ENCODE peak calls at places on chromosomes 12 and 14, in four cellular contexts. Q is HepG2, T is A549, I is H1. M is an unnamed sample.

GRCh38 chr14:67420102-67420739 is 8.3 kb upstream of the PLEK2 start:
- DNase-seq in T (no peak), I (peak; percentile 87), Q (peak; percentile 32), M (peak; percentile 70)

GRCh38 chr12:132170094-132170636 is 25.9 kb downstream of the NOC4L start:
- DNase-seq in Q (no peak), T (no peak), I (no peak), M (no peak)

GRCh38 chr12:103879878-103880277 is 38.8 kb upstream of the NT5DC3 start:
- DNase-seq in I (no peak), Q (no peak), T (no peak), M (no peak)

GRCh38 chr12:107359382-107359781 is 266.0 kb upstream of the CRY1 start:
- DNase-seq in I (no peak), T (no peak), Q (no peak), M (no peak)

GRCh38 chr14:23094666-23095195 is at the start of gene ACIN1:
- DNase-seq in I (peak; percentile 100), Q (peak; percentile 95), T (no peak), M (peak; percentile 81)

GRCh38 chr12:94289551-94290312 is 141.4 kb downstream of the PLXNC1 start:
- DNase-seq in Q (no peak), I (peak; percentile 31), T (no peak), M (no peak)

GRCh38 chr12:130413909-130414308 is 76.2 kb downstream of the PIWIL1 start:
- DNase-seq in I (no peak), Q (no peak), T (no peak), M (no peak)

GRCh38 chr12:94150483-94151225 is 2.3 kb downstream of the PLXNC1 start:
- DNase-seq in T (no peak), Q (no peak), I (no peak), M (no peak)

GRCh38 chr14:35342160-35343010 is 50.2 kb downstream of the PSMA6 start:
- DNase-seq in Q (no peak), T (no peak), I (no peak), M (no peak)

GRCh38 chr14:58942516-58942915 is 246.0 kb upstream of the DAAM1 start:
- DNase-seq in Q (no peak), T (no peak), I (no peak), M (no peak)

GRCh38 chr12:24919346-24920001 is 29.4 kb downstream of the BCAT1 start:
- DNase-seq in Q (no peak), I (no peak), T (no peak), M (no peak)

GRCh38 chr14:67428501-67429031 is 16.6 kb upstream of the PLEK2 start:
- DNase-seq in Q (peak; percentile 60), I (no peak), T (no peak), M (peak; percentile 51)

GRCh38 chr14:78278464-78278863 is 108.3 kb downstream of the NRXN3 start:
- DNase-seq in I (no peak), Q (no peak), T (no peak), M (no peak)

GRCh38 chr12:89932950-89933349 is 224.3 kb upstream of the ATP2B1 start:
- DNase-seq in Q (no peak), T (no peak), I (no peak), M (no peak)

GRCh38 chr12:89307665-89308253 is 44.5 kb downstream of the DUSP6 start:
- DNase-seq in Q (no peak), T (no peak), I (no peak), M (no peak)

GRCh38 chr14:100246136-100246535 is 7.2 kb downstream of the YY1 start:
- DNase-seq in Q (no peak), T (no peak), I (no peak), M (peak; percentile 21)

GRCh38 chr12:2301531-2302461 is 249.0 kb downstream of the CACNA1C start:
- DNase-seq in Q (no peak), I (no peak), T (no peak), M (no peak)

GRCh38 chr14:69268763-69269162 is 8.8 kb downstream of the GALNT16 start:
- DNase-seq in I (no peak), T (no peak), Q (no peak), M (no peak)

GRCh38 chr14:80695869-80696268 is 245.7 kb downstream of the CEP128 start:
- DNase-seq in T (no peak), Q (no peak), I (no peak), M (no peak)

GRCh38 chr12:2110127-2110526 is 57.3 kb downstream of the CACNA1C start:
- DNase-seq in T (no peak), I (no peak), Q (no peak), M (no peak)

GRCh38 chr12:131226345-131227265 is 272.9 kb downstream of the ADGRD1 start:
- DNase-seq in T (no peak), I (no peak), Q (no peak), M (no peak)

GRCh38 chr14:44463386-44464004 is 43.6 kb downstream of the FSCB start:
- DNase-seq in I (no peak), T (no peak), Q (no peak), M (no peak)

GRCh38 chr12:68853396-68854077 is 45.6 kb downstream of the MDM2 start:
- DNase-seq in T (no peak), I (no peak), Q (no peak), M (no peak)

GRCh38 chr14:71320107-71320733 is 413.0 kb downstream of the PCNX1 start:
- DNase-seq in I (peak; percentile 95), T (peak; percentile 93), Q (peak; percentile 96), M (peak; percentile 95)

GRCh38 chr12:42237853-42238239 is 202 bp downstream of the YAF2 start:
- DNase-seq in T (no peak), Q (no peak), I (no peak), M (no peak)

GRCh38 chr14:73780391-73780790 is 66.2 kb upstream of the PNMA1 start:
- DNase-seq in T (no peak), Q (no peak), I (no peak), M (no peak)

GRCh38 chr12:1318327-1319031 is 275.9 kb downstream of the FBXL14 start:
- DNase-seq in I (no peak), Q (no peak), T (no peak), M (no peak)

GRCh38 chr12:3354586-3354985 is 136.4 kb upstream of the PRMT8 start:
- DNase-seq in T (no peak), I (no peak), Q (no peak), M (no peak)

GRCh38 chr12:109460538-109460937 is 16.6 kb downstream of the KCTD10 start:
- DNase-seq in Q (no peak), T (no peak), I (no peak), M (no peak)
- TF ChIP-seq RAD21 in Q (no peak), T (no peak), I (no peak), M (no peak)

GRCh38 chr14:102080183-102081080 is 6.4 kb downstream of the HSP90AA1 start:
- DNase-seq in I (no peak), T (no peak), Q (no peak), M (no peak)

GRCh38 chr14:102079700-102079979 is 7.2 kb downstream of the HSP90AA1 start:
- DNase-seq in T (no peak), I (no peak), Q (no peak), M (no peak)

GRCh38 chr14:102076793-102077759 is 9.8 kb downstream of the HSP90AA1 start:
- DNase-seq in I (no peak), T (no peak), Q (no peak), M (no peak)

GRCh38 chr14:102078840-102079699 is 7.8 kb downstream of the HSP90AA1 start:
- DNase-seq in I (no peak), Q (no peak), T (no peak), M (no peak)

GRCh38 chr14:102078344-102078743 is 8.5 kb downstream of the HSP90AA1 start:
- DNase-seq in I (no peak), T (no peak), Q (no peak), M (no peak)
- TF ChIP-seq PHF8 in I (no peak), T (no peak), Q (no peak), M (no peak)

GRCh38 chr12:59654061-59654460 is 58.2 kb downstream of the SLC16A7 start:
- DNase-seq in T (no peak), I (no peak), Q (no peak), M (no peak)

GRCh38 chr12:59652098-59652497 is 56.3 kb downstream of the SLC16A7 start:
- DNase-seq in I (no peak), T (no peak), Q (no peak), M (no peak)

GRCh38 chr12:59650594-59651229 is 54.9 kb downstream of the SLC16A7 start:
- DNase-seq in Q (no peak), I (no peak), T (no peak), M (no peak)

GRCh38 chr12:59649203-59649602 is 53.4 kb downstream of the SLC16A7 start:
- DNase-seq in Q (peak; percentile 63), T (no peak), I (no peak), M (no peak)

GRCh38 chr12:59651230-59651920 is 55.5 kb downstream of the SLC16A7 start:
- DNase-seq in I (no peak), T (no peak), Q (peak; percentile 9), M (no peak)
- H3K9me3 ChIP-seq in I (no peaks in the 10 kb centered on the region), T (no peaks in the 10 kb centered on the region), Q (peaks cover 36% of the 10 kb centered on the region), M (no peaks in the 10 kb centered on the region)

GRCh38 chr12:109157986-109158385 is 41.6 kb downstream of the ACACB start:
- DNase-seq in Q (no peak), I (no peak), T (no peak), M (no peak)
- TF ChIP-seq RAD21 in Q (no peak), I (no peak), T (no peak), M (no peak)

GRCh38 chr14:103001226-103001625 is 56.1 kb downstream of the CDC42BPB start:
- DNase-seq in Q (no peak), T (no peak), I (no peak), M (no peak)

GRCh38 chr14:102996941-102997340 is 60.4 kb downstream of the CDC42BPB start:
- DNase-seq in I (no peak), Q (no peak), T (no peak), M (no peak)

GRCh38 chr14:102998393-102998792 is 59.0 kb downstream of the CDC42BPB start:
- DNase-seq in Q (no peak), I (no peak), T (no peak), M (no peak)

GRCh38 chr14:103000291-103000921 is 56.9 kb downstream of the CDC42BPB start:
- DNase-seq in I (no peak), Q (no peak), T (no peak), M (peak; percentile 15)

GRCh38 chr14:102999227-102999895 is 58.0 kb downstream of the CDC42BPB start:
- DNase-seq in T (no peak), I (no peak), Q (no peak), M (no peak)
- TF ChIP-seq PHF8 in T (no peak), I (no peak), Q (no peak), M (no peak)

GRCh38 chr14:39568809-39569538 is 136.7 kb upstream of the FBXO33 start:
- DNase-seq in Q (no peak), T (no peak), I (no peak), M (no peak)
- H3K9me3 ChIP-seq in Q (no peaks in the 10 kb centered on the region), T (no peaks in the 10 kb centered on the region), I (no peaks in the 10 kb centered on the region), M (no peaks in the 10 kb centered on the region)

GRCh38 chr12:110585231-110585799 is 2.2 kb upstream of the PPTC7 start:
- DNase-seq in I (no peak), Q (no peak), T (no peak), M (no peak)

GRCh38 chr12:110579889-110580253 is 3.2 kb downstream of the PPTC7 start:
- DNase-seq in Q (no peak), T (no peak), I (no peak), M (no peak)

GRCh38 chr12:110582286-110583136 is 607 bp downstream of the PPTC7 start:
- DNase-seq in T (no peak), I (peak; percentile 70), Q (no peak), M (peak; percentile 59)

GRCh38 chr12:110581951-110582285 is 1.2 kb downstream of the PPTC7 start:
- DNase-seq in I (no peak), T (no peak), Q (no peak), M (peak; percentile 29)

GRCh38 chr12:110583137-110584059 is at the start of gene PPTC7:
- DNase-seq in T (peak; percentile 89), I (peak; percentile 92), Q (peak; percentile 92), M (peak; percentile 95)
- TF ChIP-seq RAD21 in T (no peak), I (no peak), Q (no peak), M (no peak)

GRCh38 chr14:95200404-95200803 is 43.1 kb upstream of the DICER1 start:
- DNase-seq in T (no peak), Q (no peak), I (no peak), M (no peak)
- TF ChIP-seq PHF8 in T (no peak), Q (no peak), I (no peak), M (no peak)

M was measured in K562.